ENCODE peak calls at places on chromosomes 7 and 10, in eight cellular contexts. L is transverse colon, Z is A549, Q is esophagus muscularis mucosa, C is K562, M is stomach, I is tibial nerve, V is HepG2. D is an unnamed sample.

GRCh38 chr10:22259280-22259679 is 41.5 kb upstream of the EBLN1 start:
- DNase-seq in I (no peak), C (peak), Q (no peak), L (no peak), M (no peak), Z (no peak), V (no peak), D (no peak)

GRCh38 chr7:35630573-35630972 is 64.4 kb downstream of the HERPUD2 start:
- DNase-seq in M (no peak), I (no peak), Z (no peak), C (no peak), Q (no peak), L (no peak), V (no peak), D (no peak)

GRCh38 chr7:2403718-2404648 is 572 bp downstream of the CHST12 start:
- DNase-seq in Q (no peak), L (peak), C (peak), M (peak), I (no peak), Z (peak), V (no peak), D (peak)

GRCh38 chr10:35201234-35201633 is 74.6 kb downstream of the CREM start:
- DNase-seq in M (no peak), Q (no peak), V (no peak), Z (no peak), I (no peak), C (no peak), L (no peak), D (no peak)

GRCh38 chr10:102467318-102467717 is 16.0 kb upstream of the C10orf95 start:
- DNase-seq in M (no peak), V (no peak), I (no peak), L (no peak), Z (no peak), C (no peak), Q (no peak), D (no peak)

GRCh38 chr10:18179901-18180300 is 39.7 kb downstream of the CACNB2 start:
- DNase-seq in V (no peak), M (no peak), Z (no peak), Q (no peak), C (no peak), I (no peak), L (no peak), D (no peak)

GRCh38 chr10:131250454-131251145 is 60.9 kb downstream of the TCERG1L start:
- DNase-seq in Z (no peak), I (no peak), L (no peak), V (no peak), M (no peak), Q (no peak), C (no peak), D (peak)

GRCh38 chr7:150901160-150902035 is 49.1 kb downstream of the AOC1 start:
- DNase-seq in M (no peak), Z (no peak), L (peak), Q (no peak), V (no peak), C (no peak), I (no peak), D (no peak)

GRCh38 chr10:10891437-10891836 is 126.2 kb upstream of the CELF2 start:
- DNase-seq in I (no peak), Q (no peak), M (no peak), Z (no peak), L (no peak), C (no peak), V (no peak), D (no peak)

GRCh38 chr7:3897430-3898385 is 596.7 kb downstream of the SDK1 start:
- DNase-seq in M (peak), V (peak), Q (peak), C (peak), L (peak), I (peak), Z (peak), D (peak)

GRCh38 chr7:104252409-104253134 is 44.8 kb upstream of the ORC5 start:
- DNase-seq in L (no peak), V (peak), M (no peak), C (peak), Q (no peak), I (no peak), Z (peak), D (no peak)

GRCh38 chr7:107582906-107583305 is 2.9 kb downstream of the BCAP29 start:
- DNase-seq in Q (no peak), M (no peak), C (no peak), I (no peak), V (no peak), Z (no peak), L (no peak), D (no peak)

GRCh38 chr7:107579546-107579880 is 533 bp upstream of the BCAP29 start:
- DNase-seq in L (no peak), C (no peak), V (peak), I (no peak), Z (peak), Q (no peak), M (no peak), D (no peak)

GRCh38 chr7:107580716-107581383 is 804 bp downstream of the BCAP29 start:
- DNase-seq in M (no peak), Q (no peak), L (no peak), Z (no peak), C (no peak), V (no peak), I (no peak), D (no peak)

GRCh38 chr7:107581387-107582013 is 1.5 kb downstream of the BCAP29 start:
- DNase-seq in C (peak), Z (no peak), V (no peak), M (no peak), I (no peak), Q (no peak), L (no peak), D (no peak)

DNA sequence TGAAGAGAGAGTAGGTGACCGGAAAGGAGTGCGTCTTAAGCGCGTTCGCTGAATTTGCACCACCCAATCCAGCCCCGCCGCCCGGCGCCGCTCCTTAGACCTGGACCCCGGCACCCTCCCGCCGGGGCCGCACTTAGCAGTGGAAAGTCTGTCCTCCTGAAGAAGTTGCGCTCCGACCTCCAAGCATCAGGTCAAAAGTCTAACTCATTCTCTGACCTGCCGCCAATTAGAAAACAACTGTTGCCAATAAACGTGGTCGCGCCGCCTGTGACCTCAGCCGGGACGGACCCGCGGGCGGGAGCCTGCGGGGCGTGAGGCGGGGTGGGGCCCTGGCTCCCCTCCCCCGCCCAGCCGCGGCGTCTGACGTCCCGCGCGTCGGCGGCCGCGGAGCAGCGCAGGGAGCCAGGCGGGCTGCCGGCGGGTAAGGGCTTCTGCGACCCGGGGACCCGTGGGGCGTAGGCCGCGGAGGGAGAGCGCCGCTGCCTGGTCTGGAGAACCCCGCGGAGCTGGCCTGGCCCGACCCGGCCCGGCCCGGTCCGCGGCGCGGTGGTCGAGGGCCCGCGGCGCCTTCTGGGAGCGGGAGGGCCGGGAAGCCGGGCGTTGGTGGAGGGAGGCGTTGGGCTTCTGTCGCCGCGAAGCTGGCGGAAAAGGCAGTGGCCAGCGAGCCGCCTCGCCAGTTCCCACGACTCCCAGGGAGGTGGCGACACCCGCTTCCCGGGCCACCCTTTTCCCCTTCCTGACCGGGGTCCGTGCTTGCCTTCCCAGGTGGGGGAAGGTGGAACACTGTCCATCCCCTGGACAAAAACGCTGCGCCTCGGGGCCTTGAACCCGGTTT is at the start of gene BCAP29:
- DNase-seq in L (peak), Q (peak), C (peak), V (peak), Z (peak), I (peak), M (peak), D (peak)
- TF ChIP-seq POLR2A in L (peak), Q (peak), C (peak), V (peak), Z (peak), I (peak), M (no peak), D (peak)

GRCh38 chr10:4197676-4198075 is 412.7 kb upstream of the KLF6 start:
- DNase-seq in Z (no peak), Q (no peak), V (no peak), L (no peak), M (no peak), C (no peak), I (no peak), D (no peak)

GRCh38 chr10:4198216-4198615 is 413.2 kb upstream of the KLF6 start:
- DNase-seq in Z (no peak), I (no peak), Q (no peak), V (no peak), C (no peak), L (no peak), M (no peak), D (no peak)

GRCh38 chr10:4194231-4194630 is 409.2 kb upstream of the KLF6 start:
- DNase-seq in L (no peak), Q (no peak), V (no peak), M (no peak), I (no peak), Z (no peak), C (no peak), D (no peak)

GRCh38 chr10:4196948-4197390 is 412.0 kb upstream of the KLF6 start:
- DNase-seq in V (no peak), Q (no peak), Z (no peak), I (no peak), L (no peak), C (no peak), M (no peak), D (no peak)

GRCh38 chr10:4195214-4195613 is 410.2 kb upstream of the KLF6 start:
- DNase-seq in I (no peak), M (no peak), Q (no peak), L (peak), V (no peak), C (peak), Z (peak), D (no peak)
- TF ChIP-seq EP300 in I (no peak), M (no peak), Q (no peak), L (no peak), V (no peak), C (no peak), Z (no peak), D (no peak)

DNA sequence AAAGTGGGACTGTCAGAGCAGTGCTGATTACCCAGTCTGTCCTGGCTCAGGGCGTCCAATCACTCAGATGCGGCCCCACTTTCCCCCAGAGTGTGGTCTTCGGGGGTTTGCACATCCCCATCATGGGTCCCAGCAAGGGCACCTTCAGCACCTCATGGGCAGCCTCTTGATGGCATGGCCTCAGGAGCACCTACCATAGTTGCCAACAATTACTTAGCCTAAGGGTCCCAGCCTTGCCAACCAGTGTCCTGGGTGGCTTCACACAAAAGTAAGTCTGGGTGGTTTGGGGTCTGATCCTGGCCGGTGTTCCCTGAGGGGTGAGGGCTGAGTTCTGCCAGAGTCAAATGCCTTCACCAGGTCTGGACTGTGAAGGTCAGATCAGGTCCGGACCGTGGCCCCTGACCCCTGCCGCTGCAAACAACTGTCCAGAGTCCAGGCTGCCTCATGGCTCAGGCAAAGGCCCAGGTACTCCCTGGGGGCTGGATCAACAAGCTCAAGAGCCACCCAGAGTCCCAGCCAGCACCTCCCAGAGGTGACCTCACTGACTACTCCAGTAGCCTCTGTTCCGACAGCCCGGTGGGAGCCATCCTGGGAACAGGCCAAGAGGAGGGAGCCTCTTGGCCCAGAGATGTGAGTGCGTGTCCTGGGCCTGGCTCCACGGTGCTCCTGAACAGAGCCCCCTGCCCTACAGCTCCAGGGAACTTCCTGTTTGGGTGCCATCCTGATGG is 6.2 kb upstream of the MARVELD1 start:
- DNase-seq in C (no peak), M (no peak), Q (no peak), L (no peak), I (no peak), V (peak), Z (no peak), D (no peak)
- TF ChIP-seq POLR2A in C (no peak), M (no peak), Q (no peak), L (no peak), I (no peak), V (peak), Z (no peak), D (no peak)

GRCh38 chr7:12712236-12712635 is 24.8 kb downstream of the ARL4A start:
- DNase-seq in Z (no peak), Q (no peak), C (peak), I (no peak), L (no peak), M (no peak), V (peak), D (no peak)
- TF ChIP-seq EP300 in Z (no peak), Q (no peak), C (no peak), I (no peak), L (peak), M (no peak), V (no peak), D (no peak)

GRCh38 chr7:99625961-99626360 is 9.2 kb downstream of the ZSCAN25 start:
- DNase-seq in M (no peak), Q (peak), V (no peak), I (no peak), Z (no peak), C (no peak), L (no peak), D (no peak)

GRCh38 chr7:99625321-99625720 is 8.6 kb downstream of the ZSCAN25 start:
- DNase-seq in Q (peak), C (no peak), V (no peak), Z (no peak), I (no peak), M (no peak), L (no peak), D (no peak)

GRCh38 chr7:99623702-99624447 is 7.1 kb downstream of the ZSCAN25 start:
- DNase-seq in Q (peak), L (no peak), M (no peak), Z (no peak), I (no peak), C (no peak), V (no peak), D (no peak)

GRCh38 chr7:99623091-99623693 is 6.4 kb downstream of the ZSCAN25 start:
- DNase-seq in M (no peak), C (no peak), V (no peak), I (no peak), Q (peak), L (no peak), Z (no peak), D (no peak)

DNA sequence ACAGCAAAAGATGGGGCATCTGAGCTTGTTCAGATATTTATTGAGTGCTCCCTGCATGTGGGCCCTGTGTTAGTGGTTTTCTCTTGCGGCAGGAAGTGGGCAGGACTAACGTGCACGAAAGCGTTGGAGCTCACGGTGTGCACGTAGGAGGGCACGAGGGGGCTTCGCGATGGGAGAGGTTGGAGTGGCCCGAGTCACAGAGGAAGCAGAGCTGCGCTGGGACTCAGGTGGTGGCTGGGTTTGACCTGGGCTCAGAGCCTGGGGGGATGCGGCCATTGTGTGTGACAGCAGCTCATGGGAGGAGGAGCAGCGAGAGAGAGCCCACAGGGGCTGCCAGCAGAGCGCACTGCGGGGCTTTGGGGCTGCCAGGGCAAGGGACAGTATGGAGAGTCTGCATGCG is 7.7 kb downstream of the ZSCAN25 start:
- DNase-seq in V (no peak), C (no peak), Z (no peak), Q (peak), L (peak), M (no peak), I (no peak), D (no peak)
- TF ChIP-seq POLR2A in V (no peak), C (no peak), Z (no peak), Q (no peak), L (no peak), M (no peak), I (no peak), D (no peak)

GRCh38 chr10:98326621-98327027 is 58.6 kb upstream of the LOXL4 start:
- DNase-seq in M (no peak), V (no peak), L (no peak), Z (no peak), C (no peak), Q (no peak), I (no peak), D (no peak)

GRCh38 chr10:98321203-98321780 is 53.3 kb upstream of the LOXL4 start:
- DNase-seq in I (no peak), Z (no peak), M (no peak), Q (no peak), V (no peak), L (no peak), C (no peak), D (no peak)

GRCh38 chr10:98320476-98321202 is 52.6 kb upstream of the LOXL4 start:
- DNase-seq in C (no peak), V (no peak), L (no peak), I (no peak), Q (no peak), M (no peak), Z (no peak), D (no peak)

GRCh38 chr10:98318861-98319260 is 50.9 kb upstream of the LOXL4 start:
- DNase-seq in C (no peak), L (no peak), V (no peak), Z (no peak), M (no peak), I (no peak), Q (no peak), D (no peak)

GRCh38 chr10:98323221-98324164 is 55.5 kb upstream of the LOXL4 start:
- DNase-seq in Q (no peak), I (peak), L (peak), M (peak), C (peak), Z (no peak), V (peak), D (no peak)
- TF ChIP-seq EP300 in Q (no peak), I (peak), L (no peak), M (no peak), C (peak), Z (no peak), V (no peak), D (no peak)